ENCODE peak calls at places on chromosomes 12 and 14, in nine cellular contexts. F, Q, N, T, J, P, I, Y and K are unnamed samples.

GRCh38 chr14:78164226-78164853 is 5.8 kb upstream of the NRXN3 start:
- DNase-seq in I (peak; percentile 82), T (no peak), F (no peak), Q (no peak), Y (no peak), P (no peak), J (no peak), N (no peak), K (no peak)

GRCh38 chr14:62886461-62886860 is 158.8 kb downstream of the KCNH5 start:
- DNase-seq in F (no peak), T (no peak), J (no peak), N (no peak), Q (no peak), I (no peak), P (no peak), Y (no peak), K (no peak)

GRCh38 chr12:106030210-106031175 is 108.3 kb downstream of the NUAK1 start:
- DNase-seq in F (no peak), N (no peak), J (no peak), Q (no peak), P (peak; percentile 61), T (peak; percentile 98), Y (peak; percentile 89), I (no peak), K (no peak)

GRCh38 chr12:93813972-93814821 is 137.0 kb downstream of the CRADD start:
- DNase-seq in P (no peak), F (no peak), Q (no peak), I (no peak), Y (no peak), J (peak; percentile 86), N (peak; percentile 97), T (peak; percentile 64), K (peak; percentile 77)

GRCh38 chr12:16063728-16064127 is 152.6 kb downstream of the DERA start:
- DNase-seq in P (no peak), Y (no peak), F (no peak), Q (no peak), T (no peak), I (no peak), J (no peak), N (no peak), K (no peak)

GRCh38 chr12:3222935-3223334 is 145.8 kb downstream of the TSPAN9 start:
- DNase-seq in I (no peak), T (no peak), Q (no peak), Y (no peak), J (no peak), F (no peak), N (no peak), P (no peak), K (no peak)

GRCh38 chr14:32940066-32940651 is 1.5 kb downstream of the NPAS3 start:
- DNase-seq in P (no peak), Y (no peak), J (no peak), I (no peak), F (no peak), Q (no peak), N (no peak), T (no peak), K (no peak)

GRCh38 chr12:116898675-116899074 is 12.1 kb upstream of the FBXW8 start:
- DNase-seq in Q (no peak), T (no peak), F (no peak), I (no peak), Y (no peak), N (no peak), P (no peak), J (no peak), K (no peak)

GRCh38 chr14:37594238-37594915 is 672 bp downstream of the FOXA1 start:
- DNase-seq in I (peak; percentile 84), J (no peak), N (no peak), T (peak; percentile 57), P (peak; percentile 74), Y (peak; percentile 68), Q (no peak), F (no peak), K (no peak)

GRCh38 chr14:72775923-72776554 is 117.9 kb downstream of the DPF3 start:
- DNase-seq in Y (no peak), Q (peak; percentile 15), I (peak; percentile 37), P (no peak), N (no peak), F (no peak), J (no peak), T (no peak), K (no peak)

GRCh38 chr14:61528591-61529021 is 166.7 kb upstream of the HIF1A start:
- DNase-seq in P (no peak), N (no peak), Y (peak; percentile 62), T (peak; percentile 92), F (no peak), I (no peak), Q (no peak), J (no peak), K (no peak)

GRCh38 chr12:55820679-55821078 is 2.8 kb downstream of the ORMDL2 start:
- DNase-seq in I (no peak), N (no peak), F (no peak), Y (no peak), T (no peak), J (no peak), Q (no peak), P (no peak), K (no peak)

DNA sequence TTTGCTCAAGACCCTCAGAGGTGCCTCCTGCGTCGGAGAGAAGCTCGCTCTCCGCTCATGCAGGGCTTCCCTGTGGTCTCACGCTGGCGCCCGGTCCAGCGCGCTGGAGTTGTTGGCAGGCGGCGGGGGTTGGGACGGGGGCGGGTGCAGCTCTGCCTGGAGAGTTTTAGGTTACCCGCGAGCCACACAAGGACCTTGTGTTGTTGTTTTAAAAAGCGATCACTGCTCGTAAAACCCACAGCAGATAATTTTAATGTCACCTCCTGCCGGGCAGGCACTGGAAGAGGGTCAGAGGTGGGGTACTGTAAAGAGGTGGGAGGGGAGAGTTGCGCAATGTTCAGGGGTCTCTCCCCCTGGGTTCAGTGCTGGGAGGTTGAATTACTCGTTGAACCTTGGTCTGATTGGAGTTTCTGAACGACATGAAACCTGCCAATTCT is 853 bp downstream of the SMOC1 start:
- DNase-seq in F (no peak), Q (no peak), Y (no peak), N (no peak), J (no peak), P (peak; percentile 16), T (no peak), I (no peak), K (no peak)
- H3K4me3 ChIP-seq in F (no peak overlapping the region), Q (no peak overlapping the region), Y (no peak overlapping the region), N (no peak overlapping the region), J (no peak overlapping the region), P (peak overlapping the region; percentile 72), T (peak overlapping the region; percentile 60), I (peak overlapping the region; percentile 81), K (no peak overlapping the region)

GRCh38 chr12:47307680-47308399 is 228.1 kb upstream of the AMIGO2 start:
- DNase-seq in Y (peak; percentile 56), J (no peak), Q (peak; percentile 68), N (no peak), P (peak; percentile 71), T (peak; percentile 70), F (peak; percentile 31), I (no peak), K (peak; percentile 40)
- TF ChIP-seq CTCF in Y (peak; percentile 74), J (peak; percentile 57), Q (peak; percentile 60), N (peak; percentile 29), P (peak; percentile 79), T (peak; percentile 81), F (peak; percentile 67), I (peak; percentile 61), K (peak; percentile 55)

DNA sequence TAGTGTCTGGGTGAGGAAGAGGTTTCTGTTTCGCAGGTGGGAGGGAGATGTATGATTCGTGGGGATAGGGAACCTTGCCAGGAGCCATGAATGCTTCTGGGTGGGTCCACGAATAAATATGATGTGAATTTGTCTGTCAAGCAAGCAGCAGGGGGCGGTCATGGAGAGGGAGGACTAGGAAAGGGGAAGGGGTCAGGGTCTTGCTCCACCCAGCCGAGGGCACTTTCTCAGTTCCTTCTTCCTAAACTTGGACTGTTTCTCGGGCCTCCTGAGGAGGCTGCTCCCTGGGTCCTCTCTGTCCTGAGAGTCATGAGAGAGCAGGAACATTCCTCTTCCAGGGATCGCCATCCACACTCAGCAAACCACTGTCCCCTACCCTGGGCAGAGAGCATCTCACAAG is 72.4 kb downstream of the LGMN start:
- DNase-seq in I (no peak), Y (no peak), J (no peak), Q (no peak), F (no peak), N (peak; percentile 67), T (no peak), P (no peak), K (peak; percentile 56)
- H3K27ac ChIP-seq in I (no peak overlapping the region), Y (no peak overlapping the region), J (no peak overlapping the region), Q (peak overlapping the region; percentile 2), F (peak overlapping the region; percentile 74), N (peak overlapping the region; percentile 19), T (no peak overlapping the region), P (no peak overlapping the region), K (no peak overlapping the region)

DNA sequence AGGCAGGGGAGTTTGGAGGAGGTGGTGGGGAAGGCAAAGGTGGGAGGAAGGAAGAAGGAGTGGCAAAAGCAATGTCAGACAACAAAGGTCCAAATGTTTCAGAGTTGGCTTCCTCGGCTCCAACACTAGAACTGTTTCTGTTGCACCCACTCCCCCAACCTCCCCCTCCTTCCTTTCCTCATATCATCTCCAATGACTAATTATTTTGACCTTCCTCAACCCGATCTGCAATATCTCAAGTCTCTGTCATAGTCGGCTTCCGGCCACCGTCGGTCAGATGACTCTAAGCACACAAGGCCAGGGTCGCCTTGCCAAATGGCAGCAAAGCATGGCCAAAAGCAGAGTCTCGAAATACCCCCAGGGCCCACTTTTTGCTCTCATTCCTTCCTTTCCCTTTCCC is 637.0 kb upstream of the TBX3 start:
- DNase-seq in N (peak; percentile 80), T (no peak), Q (no peak), J (peak; percentile 55), Y (no peak), F (no peak), P (no peak), I (no peak), K (no peak)
- H3K4me3 ChIP-seq in N (no peak overlapping the region), T (no peak overlapping the region), Q (no peak overlapping the region), J (no peak overlapping the region), Y (no peak overlapping the region), F (no peak overlapping the region), P (no peak overlapping the region), I (no peak overlapping the region), K (no peak overlapping the region)